ENCODE peak calls at places on chromosomes 16 and 17, in eight cellular contexts. P is lower leg skin, B is tibial artery, U is GM12864, M is uterus, N is pancreas, V is AG04450, A is keratinocyte. H is an unnamed sample.

GRCh38 chr17:57090560-57091185 is 5.6 kb downstream of the AKAP1 start:
- DNase-seq in N (no peak), P (no peak), V (no peak), B (no peak), M (no peak), A (no peak), U (no peak), H (no peak)

GRCh38 chr17:78488867-78489634 is 88.1 kb downstream of the DNAH17 start:
- DNase-seq in M (no peak), A (no peak), N (no peak), U (no peak), V (no peak), P (no peak), B (no peak), H (no peak)

GRCh38 chr17:82110298-82110697 is 12.3 kb upstream of the FASN start:
- DNase-seq in U (no peak), P (no peak), M (no peak), N (no peak), A (no peak), V (no peak), B (no peak), H (no peak)

GRCh38 chr17:82752371-82753200 is 721 bp downstream of the TBCD start:
- DNase-seq in U (no peak), V (no peak), M (no peak), P (no peak), N (peak), A (no peak), B (no peak), H (no peak)

GRCh38 chr17:83046759-83047478 is 32.5 kb upstream of the METRNL start:
- DNase-seq in N (no peak), P (no peak), A (no peak), U (no peak), B (no peak), V (no peak), M (no peak), H (no peak)

GRCh38 chr17:82230627-82231311 is 1.9 kb downstream of the SLC16A3 start:
- DNase-seq in V (no peak), P (no peak), B (peak), N (peak), A (no peak), M (peak), U (no peak), H (no peak)

GRCh38 chr16:48133455-48134226 is 22.2 kb downstream of the ABCC12 start:
- DNase-seq in P (no peak), N (peak), A (no peak), B (no peak), M (no peak), U (no peak), V (no peak), H (no peak)

GRCh38 chr17:42411321-42411820 is 11.7 kb downstream of the CAVIN1 start:
- DNase-seq in M (no peak), B (peak), U (no peak), V (no peak), P (no peak), A (no peak), N (no peak), H (no peak)

GRCh38 chr17:58224315-58224714 is 5.3 kb upstream of the MKS1 start:
- DNase-seq in M (no peak), P (no peak), V (no peak), N (no peak), B (no peak), U (no peak), A (no peak), H (no peak)

GRCh38 chr16:22018559-22018958 is 10.6 kb downstream of the MOSMO start:
- DNase-seq in N (no peak), A (no peak), V (no peak), U (no peak), P (no peak), M (no peak), B (no peak), H (no peak)

GRCh38 chr16:50474138-50474537 is 74.1 kb upstream of the NKD1 start:
- DNase-seq in N (no peak), V (no peak), U (no peak), B (no peak), M (no peak), P (no peak), A (no peak), H (no peak)

GRCh38 chr16:53433930-53434435 is 288 bp upstream of the RBL2 start:
- DNase-seq in N (no peak), A (no peak), U (peak), M (no peak), B (no peak), V (peak), P (no peak), H (no peak)

GRCh38 chr17:83129676-83130075 is 50.3 kb downstream of the METRNL start:
- DNase-seq in N (no peak), P (no peak), B (no peak), A (no peak), M (no peak), V (no peak), U (no peak), H (no peak)

GRCh38 chr16:83887088-83887487 is 11.8 kb upstream of the MLYCD start:
- DNase-seq in P (no peak), N (no peak), U (no peak), A (no peak), V (no peak), B (no peak), M (no peak), H (no peak)

GRCh38 chr17:15422392-15422957 is 44.9 kb downstream of the CDRT4 start:
- DNase-seq in P (no peak), N (no peak), U (no peak), A (no peak), B (no peak), V (no peak), M (no peak), H (no peak)

GRCh38 chr17:74943808-74944522 is 8.3 kb downstream of the OTOP3 start:
- DNase-seq in P (peak), A (peak), U (no peak), M (no peak), B (no peak), V (no peak), N (no peak), H (no peak)

GRCh38 chr16:3321802-3322201 is 16.5 kb downstream of the ZNF75A start:
- DNase-seq in V (no peak), P (no peak), M (no peak), B (no peak), A (no peak), U (no peak), N (no peak), H (no peak)

GRCh38 chr17:17361543-17362511 is 58.7 kb downstream of the NT5M start:
- DNase-seq in N (no peak), A (no peak), B (no peak), P (no peak), M (peak), U (no peak), V (no peak), H (no peak)

GRCh38 chr17:64599187-64599676 is 62.9 kb downstream of the SMURF2 start:
- DNase-seq in V (no peak), M (no peak), A (no peak), U (peak), B (no peak), N (no peak), P (no peak), H (no peak)

GRCh38 chr16:50684823-50685455 is 3.8 kb upstream of the SNX20 start:
- DNase-seq in P (no peak), B (no peak), U (no peak), M (no peak), N (no peak), V (no peak), A (no peak), H (no peak)

GRCh38 chr17:73782641-73783381 is 138.6 kb upstream of the SDK2 start:
- DNase-seq in V (no peak), M (no peak), B (no peak), U (no peak), P (no peak), A (no peak), N (no peak), H (no peak)

GRCh38 chr17:47840742-47841487 is at the start of gene SCRN2:
- DNase-seq in V (peak), N (peak), M (peak), U (peak), P (peak), A (no peak), B (peak), H (no peak)

GRCh38 chr16:83215417-83216001 is 588.7 kb downstream of the CDH13 start:
- DNase-seq in P (no peak), A (no peak), N (peak), M (no peak), V (peak), B (no peak), U (peak), H (no peak)

GRCh38 chr16:11047939-11048500 is 103.7 kb downstream of the CLEC16A start:
- DNase-seq in V (no peak), P (no peak), M (no peak), B (no peak), A (no peak), N (no peak), U (no peak), H (no peak)

GRCh38 chr17:72116692-72117469 is 3.9 kb upstream of the SOX9 start:
- DNase-seq in M (no peak), U (no peak), P (no peak), N (no peak), V (no peak), B (no peak), A (no peak), H (no peak)

GRCh38 chr17:57284984-57285646 is 28.8 kb downstream of the MSI2 start:
- DNase-seq in M (no peak), N (no peak), P (no peak), B (no peak), A (no peak), U (no peak), V (no peak), H (no peak)

GRCh38 chr17:11140501-11140900 is 100.5 kb upstream of the SHISA6 start:
- DNase-seq in P (no peak), A (no peak), B (no peak), V (no peak), N (no peak), U (no peak), M (no peak), H (no peak)

GRCh38 chr17:1108560-1108809 is 71.3 kb downstream of the ABR start:
- DNase-seq in N (no peak), M (peak), B (no peak), U (no peak), A (no peak), P (no peak), V (no peak), H (no peak)

GRCh38 chr17:47995241-47995935 is 24.5 kb downstream of the CDK5RAP3 start:
- DNase-seq in V (no peak), U (no peak), N (peak), B (no peak), M (no peak), P (no peak), A (no peak), H (no peak)

GRCh38 chr17:43308999-43309398 is 75.2 kb upstream of the RNU2-1 start:
- DNase-seq in N (no peak), V (no peak), P (peak), M (no peak), A (no peak), U (no peak), B (no peak), H (peak)

GRCh38 chr17:80259642-80260535 is 763 bp upstream of the RNF213 start:
- DNase-seq in B (peak), V (no peak), A (no peak), P (peak), M (peak), N (peak), U (no peak), H (no peak)

GRCh38 chr17:58277107-58277506 is 3.6 kb downstream of the MPO start:
- DNase-seq in M (no peak), N (no peak), P (no peak), B (no peak), A (no peak), U (no peak), V (no peak), H (no peak)

GRCh38 chr16:1413684-1414531 is 596 bp downstream of the UNKL start:
- DNase-seq in N (peak), A (no peak), B (peak), V (no peak), P (no peak), M (peak), U (peak), H (no peak)

GRCh38 chr17:79799538-79800324 is 2.9 kb upstream of the CBX8 start:
- DNase-seq in N (no peak), M (no peak), U (no peak), V (no peak), B (no peak), A (no peak), P (no peak), H (no peak)

DNA sequence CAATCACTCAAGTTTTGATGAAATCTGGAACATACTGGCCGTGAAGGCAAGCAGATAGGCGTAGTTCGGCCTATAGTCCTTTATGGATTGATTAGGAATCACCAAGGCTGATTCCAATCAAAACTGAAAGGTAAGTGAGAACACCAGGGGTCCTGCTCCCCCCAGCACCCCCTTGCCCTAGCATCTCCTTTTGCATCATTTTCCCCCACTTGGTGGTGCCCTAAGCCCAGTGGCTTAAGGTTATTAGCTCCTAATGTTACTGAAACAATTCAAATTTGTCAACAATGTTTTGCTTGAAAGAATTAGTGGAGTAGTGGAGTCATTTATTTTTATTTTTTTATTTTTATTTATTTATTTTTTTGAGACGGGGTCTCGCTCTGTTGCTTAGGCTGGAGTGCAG is 4.9 kb downstream of the SLFN14 start:
- DNase-seq in V (no peak), B (no peak), M (no peak), A (no peak), P (no peak), U (no peak), N (no peak), H (no peak)
- TF ChIP-seq CTCF in V (peak), B (peak), M (no peak), A (no peak), P (no peak), U (peak), N (no peak), H (peak)

GRCh38 chr16:57374067-57374534 is 1.8 kb downstream of the CX3CL1 start:
- DNase-seq in V (no peak), B (peak), M (peak), N (no peak), U (no peak), A (no peak), P (no peak), H (no peak)

GRCh38 chr16:57371494-57372371 is 557 bp upstream of the CX3CL1 start:
- DNase-seq in U (no peak), A (no peak), V (no peak), P (no peak), M (no peak), N (no peak), B (no peak), H (no peak)

GRCh38 chr16:57372372-57373116 is at the start of gene CX3CL1:
- DNase-seq in B (peak), V (no peak), N (peak), M (peak), U (no peak), P (peak), A (no peak), H (no peak)

GRCh38 chr16:57376313-57376818 is 4.1 kb downstream of the CX3CL1 start:
- DNase-seq in N (no peak), A (no peak), V (no peak), U (no peak), B (no peak), M (no peak), P (no peak), H (no peak)

DNA sequence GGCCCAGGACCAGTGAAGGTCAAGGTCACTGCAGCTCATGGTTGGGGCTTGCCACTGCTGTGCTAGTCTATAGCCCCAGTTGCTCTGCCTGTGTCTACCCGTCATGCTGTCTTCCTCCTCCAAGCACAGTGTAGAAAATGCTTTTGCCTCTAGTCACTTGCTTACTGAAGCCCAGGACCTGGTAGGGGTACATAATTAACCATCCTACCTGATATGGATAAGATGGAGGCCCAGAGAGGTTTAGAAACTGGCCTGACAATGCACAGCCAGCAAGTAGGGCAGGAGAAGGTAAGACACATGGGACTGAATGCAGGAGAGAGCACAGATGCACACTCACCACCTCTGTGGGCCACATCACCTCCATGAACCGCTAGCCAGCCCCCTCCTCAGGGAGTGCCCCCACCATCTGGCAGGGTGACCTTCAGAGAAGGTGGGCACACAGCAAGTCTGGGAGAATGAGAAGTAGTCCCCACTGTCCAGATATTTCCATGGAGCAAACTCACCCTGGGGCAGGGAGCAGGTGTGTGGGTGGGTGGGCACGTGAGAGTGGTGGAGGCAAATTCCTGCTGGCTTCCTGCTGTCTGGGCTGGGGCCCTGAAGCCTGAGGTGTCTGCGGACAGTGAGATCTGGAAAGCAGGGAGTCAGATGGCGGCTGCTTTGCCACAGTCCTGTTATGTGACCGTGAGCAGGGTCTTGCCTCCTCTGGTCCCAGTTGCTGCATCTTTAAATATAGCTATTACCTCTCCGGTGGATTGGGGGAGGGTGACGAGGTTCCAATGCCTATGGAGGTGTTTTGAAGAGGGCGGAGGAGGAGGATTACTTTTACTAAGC is 1.0 kb downstream of the CX3CL1 start:
- DNase-seq in M (no peak), A (no peak), N (no peak), B (no peak), V (no peak), U (no peak), P (no peak), H (no peak)
- H3K4me3 ChIP-seq in M (peak), A (no peak), N (peak), B (peak), V (no peak), U (no peak), P (peak), H (peak)

GRCh38 chr16:74304164-74304834 is 7.7 kb downstream of the PSMD7 start:
- DNase-seq in V (no peak), B (no peak), P (no peak), M (no peak), N (no peak), U (no peak), A (no peak), H (no peak)
- TF ChIP-seq CTCF in V (peak), B (no peak), P (no peak), M (no peak), N (no peak), U (peak), A (peak), H (peak)

GRCh38 chr17:66207936-66208335 is 16.0 kb upstream of the CEP112 start:
- DNase-seq in U (no peak), B (no peak), V (no peak), M (no peak), A (no peak), N (no peak), P (no peak), H (no peak)

GRCh38 chr17:66214893-66215528 is 14.2 kb downstream of the APOH start:
- DNase-seq in A (no peak), U (no peak), B (no peak), N (no peak), M (no peak), V (no peak), P (no peak), H (no peak)

GRCh38 chr17:66210208-66210574 is 18.3 kb upstream of the CEP112 start:
- DNase-seq in P (no peak), B (no peak), V (no peak), A (no peak), U (no peak), N (no peak), M (no peak), H (no peak)

GRCh38 chr17:66215529-66215911 is 13.7 kb downstream of the APOH start:
- DNase-seq in P (no peak), B (no peak), N (no peak), V (no peak), A (no peak), M (no peak), U (no peak), H (no peak)

DNA sequence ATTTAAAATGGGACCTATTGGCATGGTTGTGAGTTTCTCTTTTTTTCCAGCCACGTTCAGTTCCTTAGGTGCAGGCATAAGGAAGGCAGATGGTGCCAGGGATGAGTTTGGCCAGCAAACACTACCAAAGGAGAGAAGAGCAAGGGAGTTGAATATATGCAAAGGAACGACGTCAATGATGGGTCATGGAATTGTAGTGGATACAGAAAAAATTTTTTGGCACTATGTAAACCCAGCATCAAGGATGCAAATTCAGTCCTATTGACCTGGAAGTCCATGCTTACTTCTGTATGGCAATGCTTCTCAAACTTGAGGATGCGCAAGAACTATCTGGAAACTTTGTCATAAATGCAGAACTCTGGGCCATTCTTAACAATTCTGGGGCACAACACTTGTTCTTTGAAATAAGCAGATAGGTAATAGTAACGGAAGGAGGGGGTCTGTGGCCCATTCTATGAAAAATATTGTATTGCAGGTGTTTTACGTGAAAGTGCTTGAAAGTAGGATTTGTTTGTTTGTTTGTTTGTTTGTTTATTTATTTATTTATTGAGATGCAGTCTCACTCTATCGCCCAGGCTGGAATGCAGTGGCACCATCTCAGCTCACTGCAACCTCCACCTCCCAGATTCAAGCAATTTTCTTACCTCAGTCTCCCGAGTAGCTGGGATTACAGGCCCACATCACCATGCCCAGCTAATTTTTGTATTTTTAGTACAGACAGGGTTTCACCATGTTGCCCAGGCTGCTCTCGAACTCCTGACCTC is 18.0 kb downstream of the APOH start:
- DNase-seq in N (no peak), M (no peak), V (no peak), P (no peak), A (no peak), U (no peak), B (no peak), H (no peak)
- H3K4me3 ChIP-seq in N (no peak), M (no peak), V (no peak), P (no peak), A (no peak), U (no peak), B (no peak), H (no peak)

DNA sequence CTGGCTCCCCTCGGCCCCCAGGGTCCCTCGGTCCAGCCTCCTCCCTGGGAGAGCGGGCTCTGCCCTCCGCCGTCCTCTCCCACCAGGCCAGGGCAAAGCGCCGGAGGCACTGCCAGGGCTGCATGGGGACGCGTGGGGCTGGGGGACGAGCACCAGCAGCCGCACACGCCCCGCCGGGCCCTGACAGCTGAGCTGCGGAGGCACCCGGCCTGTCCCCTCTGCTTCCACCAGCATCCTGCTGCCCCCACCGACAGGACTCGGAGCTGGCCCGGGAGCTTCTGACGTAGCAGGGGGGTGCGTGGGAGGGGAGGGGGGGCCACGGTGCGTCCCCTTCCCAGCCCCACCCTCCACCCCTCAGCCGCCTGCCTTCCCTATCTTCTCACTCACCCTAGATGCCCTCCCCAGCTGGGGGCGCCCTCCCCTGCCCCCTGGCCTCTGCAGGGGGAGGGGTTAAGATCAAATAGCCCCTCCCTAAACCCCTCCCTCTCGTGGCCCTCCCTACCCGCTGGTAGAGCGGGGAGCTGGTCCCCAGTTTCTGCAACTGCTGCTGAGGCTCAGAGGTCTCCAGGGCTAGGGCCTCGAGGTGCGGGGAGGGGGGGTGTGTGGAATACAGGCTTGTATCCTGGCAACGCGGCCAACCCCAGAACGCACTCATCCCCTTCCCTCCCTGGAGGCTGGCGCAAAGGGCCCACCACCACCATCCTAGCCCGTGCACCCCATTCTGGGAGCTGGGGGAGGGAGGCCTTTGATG is 1.1 kb downstream of the SRCIN1 start:
- DNase-seq in P (no peak), V (no peak), B (no peak), M (no peak), N (peak), U (no peak), A (no peak), H (no peak)
- TF ChIP-seq CTCF in P (no peak), V (no peak), B (no peak), M (no peak), N (no peak), U (peak), A (no peak), H (no peak)

H was measured in epithelial cell of proximal tubule.